ENCODE peak calls at places on chromosomes 5 and 9, in eight cellular contexts. Z is uterus, K is ovary, L is esophagus squamous epithelium, A is A549, O is adrenal gland, M is HCT116, U is IMR-90. P is an unnamed sample.

GRCh38 chr9:973295-973842 is 3.1 kb upstream of the DMRT3 start:
- DNase-seq in Z (no peak), K (no peak), L (no peak), A (no peak), O (no peak), M (no peak), U (no peak), P (no peak)

GRCh38 chr9:112945620-112946208 is 55.0 kb upstream of the SLC46A2 start:
- DNase-seq in Z (no peak), K (no peak), L (no peak), A (peak), O (no peak), M (no peak), U (no peak), P (no peak)

GRCh38 chr5:150457112-150457511 is 7.6 kb upstream of the RPS14 start:
- DNase-seq in Z (no peak), K (no peak), L (no peak), A (no peak), O (no peak), M (no peak), U (no peak), P (no peak)

GRCh38 chr9:136403538-136403914 is 3.6 kb upstream of the SNAPC4 start:
- DNase-seq in Z (no peak), K (no peak), L (no peak), A (no peak), O (no peak), M (no peak), U (no peak), P (no peak)

GRCh38 chr9:78973906-78974305 is 597.9 kb upstream of the TLE4 start:
- DNase-seq in Z (no peak), K (no peak), L (no peak), A (peak), O (no peak), M (no peak), U (peak), P (no peak)

GRCh38 chr5:11815481-11815880 is 88.8 kb downstream of the CTNND2 start:
- DNase-seq in Z (no peak), K (no peak), L (no peak), A (no peak), O (no peak), M (no peak), U (no peak), P (no peak)

GRCh38 chr9:5593904-5594303 is 35.0 kb upstream of the RIC1 start:
- DNase-seq in Z (no peak), K (no peak), L (no peak), A (no peak), O (no peak), M (no peak), U (no peak), P (no peak)

GRCh38 chr5:59133801-59134261 is 551.0 kb downstream of the RAB3C start:
- DNase-seq in Z (no peak), K (no peak), L (no peak), A (peak), O (no peak), M (no peak), U (peak), P (no peak)

GRCh38 chr5:6393596-6394194 is 15.3 kb upstream of the MED10 start:
- DNase-seq in Z (no peak), K (no peak), L (no peak), A (no peak), O (no peak), M (no peak), U (no peak), P (no peak)

GRCh38 chr5:1448511-1449011 is 3.3 kb upstream of the SLC6A3 start:
- DNase-seq in Z (no peak), K (no peak), L (no peak), A (no peak), O (no peak), M (no peak), U (no peak), P (peak)

GRCh38 chr9:96217756-96218693 is 84.0 kb downstream of the HSD17B3 start:
- DNase-seq in Z (peak), K (peak), L (no peak), A (peak), O (peak), M (no peak), U (peak), P (peak)

GRCh38 chr5:159609359-159609758 is 279.1 kb upstream of the IL12B start:
- DNase-seq in Z (no peak), K (no peak), L (no peak), A (no peak), O (no peak), M (no peak), U (no peak), P (no peak)

GRCh38 chr9:133979124-133979920 is 12.8 kb downstream of the VAV2 start:
- DNase-seq in Z (no peak), K (no peak), L (no peak), A (no peak), O (no peak), M (no peak), U (peak), P (no peak)

GRCh38 chr9:134663753-134664415 is 22.3 kb downstream of the COL5A1 start:
- DNase-seq in Z (peak), K (no peak), L (no peak), A (no peak), O (no peak), M (no peak), U (no peak), P (peak)

GRCh38 chr9:135610290-135611141 is 28.8 kb downstream of the GLT6D1 start:
- DNase-seq in Z (no peak), K (no peak), L (no peak), A (no peak), O (no peak), M (no peak), U (no peak), P (peak)

GRCh38 chr9:114174876-114175771 is 19.8 kb downstream of the COL27A1 start:
- DNase-seq in Z (peak), K (no peak), L (no peak), A (no peak), O (no peak), M (no peak), U (peak), P (no peak)

GRCh38 chr9:124776952-124777645 is at the start of gene OLFML2A:
- DNase-seq in Z (peak), K (no peak), L (no peak), A (peak), O (peak), M (no peak), U (no peak), P (no peak)

GRCh38 chr5:167565555-167565954 is 725.9 kb upstream of the WWC1 start:
- DNase-seq in Z (no peak), K (no peak), L (no peak), A (peak), O (no peak), M (no peak), U (peak), P (no peak)

GRCh38 chr5:102483736-102484135 is 15.1 kb downstream of the SLCO6A1 start:
- DNase-seq in Z (no peak), K (no peak), L (no peak), A (no peak), O (no peak), M (no peak), U (no peak), P (no peak)

GRCh38 chr9:98899399-98900056 is 44.2 kb upstream of the COL15A1 start:
- DNase-seq in Z (no peak), K (no peak), L (no peak), A (no peak), O (no peak), M (no peak), U (peak), P (no peak)

GRCh38 chr9:5437254-5438216 is at the start of gene PLGRKT:
- DNase-seq in Z (peak), K (peak), L (peak), A (peak), O (peak), M (peak), U (peak), P (peak)

GRCh38 chr9:132182609-132183073 is 20.8 kb downstream of the NTNG2 start:
- DNase-seq in Z (peak), K (no peak), L (no peak), A (no peak), O (no peak), M (no peak), U (no peak), P (no peak)
- TF ChIP-seq CTCF in Z (no peak), K (no peak), L (no peak), A (no peak), O (no peak), M (peak), U (no peak), P (no peak)

DNA sequence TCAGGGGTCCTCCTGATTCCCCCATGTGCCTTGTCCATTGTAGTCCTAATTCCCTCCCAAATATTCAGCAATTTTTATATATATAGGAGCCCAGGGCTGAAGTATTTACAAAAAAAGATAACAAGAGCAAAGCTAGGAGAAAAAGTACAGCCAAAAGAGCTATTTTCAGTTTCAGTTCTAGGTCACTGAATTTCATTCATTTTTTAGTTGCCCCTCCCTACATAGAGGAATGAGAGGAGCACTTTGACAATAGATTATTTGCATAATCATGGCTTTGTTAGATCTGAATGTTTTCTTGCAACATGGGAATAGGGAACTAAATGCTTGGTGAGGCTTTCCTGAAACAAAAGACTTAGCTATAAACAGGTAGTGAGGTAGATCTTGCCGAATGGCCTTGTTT is 15.3 kb upstream of the F2RL2 start:
- DNase-seq in Z (no peak), K (no peak), L (no peak), A (no peak), O (no peak), M (no peak), U (no peak), P (no peak)
- TF ChIP-seq POLR2A in Z (no peak), K (no peak), L (no peak), A (no peak), O (no peak), M (no peak), U (no peak), P (no peak)

DNA sequence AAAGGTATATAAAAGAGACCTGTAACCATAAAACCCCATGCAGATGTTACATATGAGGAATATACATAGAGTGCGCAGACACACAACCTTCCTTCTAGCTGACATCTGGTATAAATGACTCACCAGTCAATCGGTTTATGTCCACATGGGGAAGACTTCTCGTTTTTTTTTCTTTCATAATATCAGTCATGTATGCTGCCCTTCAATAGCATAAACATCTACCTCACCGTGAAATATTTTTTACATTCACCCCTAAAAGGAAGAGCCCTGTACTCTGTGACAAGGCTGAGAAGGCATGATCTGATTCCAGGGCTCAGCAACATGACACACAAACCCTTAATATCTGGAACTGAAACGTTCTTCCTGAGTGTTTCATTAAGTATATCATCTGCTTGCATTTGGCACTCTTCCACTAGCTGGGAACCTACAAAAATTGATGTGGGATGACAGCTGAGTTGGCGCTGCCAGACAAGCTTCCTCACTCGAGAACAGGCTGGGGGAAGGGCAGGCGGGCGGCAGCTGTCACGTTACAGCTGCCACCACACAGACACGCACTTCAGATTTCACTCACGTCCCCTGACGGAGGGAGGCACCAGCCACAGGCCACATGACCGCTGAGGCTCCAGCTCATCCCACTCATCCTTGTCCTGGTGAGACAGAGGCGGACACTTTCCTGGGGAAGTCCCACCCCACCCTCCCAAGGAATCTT is 74.2 kb downstream of the SHB start:
- DNase-seq in Z (peak), K (no peak), L (no peak), A (no peak), O (peak), M (no peak), U (peak), P (peak)
- H3K4me3 ChIP-seq in Z (no peak), K (no peak), L (peak), A (no peak), O (no peak), M (no peak), U (peak), P (no peak)

GRCh38 chr9:127505396-127506116 is 54.2 kb downstream of the LRSAM1 start:
- DNase-seq in Z (peak), K (peak), L (no peak), A (peak), O (peak), M (no peak), U (no peak), P (no peak)

GRCh38 chr9:127504887-127505251 is 53.6 kb downstream of the LRSAM1 start:
- DNase-seq in Z (no peak), K (no peak), L (no peak), A (no peak), O (no peak), M (no peak), U (no peak), P (no peak)

GRCh38 chr9:127502706-127503378 is 51.5 kb downstream of the LRSAM1 start:
- DNase-seq in Z (no peak), K (no peak), L (no peak), A (no peak), O (peak), M (no peak), U (no peak), P (no peak)

GRCh38 chr9:127503379-127503921 is 52.1 kb downstream of the LRSAM1 start:
- DNase-seq in Z (no peak), K (no peak), L (no peak), A (no peak), O (no peak), M (no peak), U (no peak), P (no peak)

GRCh38 chr9:127503947-127504886 is 52.9 kb downstream of the LRSAM1 start:
- DNase-seq in Z (peak), K (peak), L (peak), A (peak), O (peak), M (peak), U (peak), P (peak)
- TF ChIP-seq CTCF in Z (peak), K (peak), L (peak), A (peak), O (peak), M (peak), U (peak), P (no peak)

GRCh38 chr5:112533315-112533867 is 114.3 kb upstream of the EPB41L4A start:
- DNase-seq in Z (no peak), K (no peak), L (no peak), A (peak), O (no peak), M (peak), U (no peak), P (no peak)
- TF ChIP-seq POLR2A in Z (no peak), K (no peak), L (no peak), A (no peak), O (no peak), M (no peak), U (no peak), P (no peak)

GRCh38 chr5:62315376-62316049 is 9.5 kb downstream of the KIF2A start:
- DNase-seq in Z (no peak), K (no peak), L (no peak), A (no peak), O (no peak), M (no peak), U (peak), P (no peak)
- H3K4me3 ChIP-seq in Z (no peak), K (no peak), L (no peak), A (no peak), O (no peak), M (no peak), U (no peak), P (no peak)

DNA sequence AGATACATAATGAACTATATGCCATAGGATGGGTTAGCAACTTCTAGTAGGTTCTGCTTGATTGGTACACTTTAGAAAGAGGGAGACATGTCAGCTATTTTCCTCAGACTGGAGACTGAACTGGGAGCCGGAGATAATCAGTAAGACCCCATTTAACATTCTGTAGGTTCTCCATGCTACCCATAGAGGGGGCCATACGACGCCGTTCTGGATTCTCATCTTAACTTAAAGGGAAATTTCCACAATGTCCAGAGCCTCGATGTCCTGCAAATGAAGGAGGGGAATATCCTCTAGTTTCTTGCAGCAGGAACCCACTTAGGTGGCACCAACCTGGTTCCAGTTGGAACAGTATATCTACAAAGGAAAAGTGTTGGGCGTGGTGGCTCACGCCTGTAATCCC is 22.3 kb upstream of the NPM1 start:
- DNase-seq in Z (no peak), K (no peak), L (no peak), A (peak), O (no peak), M (no peak), U (peak), P (no peak)
- TF ChIP-seq CTCF in Z (no peak), K (no peak), L (no peak), A (peak), O (no peak), M (peak), U (peak), P (no peak)

P was measured in lower leg skin.